ENCODE peak calls at places on chromosomes 4 and X, in six cellular contexts. G, X, K, M, L and A are unnamed samples.

GRCh38 chr4:109590841-109591357 is 30.9 kb downstream of the MCUB start:
- DNase-seq in G (no peak), X (no peak), K (no peak), M (no peak), L (no peak), A (no peak)

GRCh38 chr4:25654971-25655963 is at the start of gene SLC34A2:
- DNase-seq in G (peak; percentile 33), X (no peak), K (no peak), M (no peak), L (no peak), A (no peak)

GRCh38 chrX:8679572-8679971 is 52.4 kb downstream of the ANOS1 start:
- DNase-seq in G (no peak), X (no peak), K (no peak), M (no peak), L (no peak), A (no peak)

GRCh38 chr4:34170941-34171340 is 2073.4 kb downstream of the ARAP2 start:
- DNase-seq in G (no peak), X (peak; percentile 53), K (no peak), M (no peak), L (peak; percentile 30), A (no peak)

GRCh38 chr4:81398379-81398778 is 73.3 kb downstream of the RASGEF1B start:
- DNase-seq in G (no peak), X (no peak), K (no peak), M (no peak), L (no peak), A (no peak)

GRCh38 chr4:48254381-48255072 is 15.1 kb downstream of the TEC start:
- DNase-seq in G (no peak), X (no peak), K (no peak), M (no peak), L (no peak), A (no peak)

GRCh38 chr4:106160560-106160959 is 155.4 kb downstream of the TBCK start:
- DNase-seq in G (no peak), X (no peak), K (no peak), M (no peak), L (no peak), A (no peak)

GRCh38 chrX:22652596-22652995 is 347.2 kb upstream of the DDX53 start:
- DNase-seq in G (peak; percentile 23), X (no peak), K (no peak), M (no peak), L (no peak), A (no peak)

GRCh38 chr4:45679411-45679810 is 444.4 kb downstream of the GABRG1 start:
- DNase-seq in G (no peak), X (no peak), K (no peak), M (no peak), L (no peak), A (no peak)

GRCh38 chrX:40573763-40574162 is 7.0 kb upstream of the ATP6AP2 start:
- DNase-seq in G (no peak), X (no peak), K (no peak), M (no peak), L (no peak), A (no peak)

GRCh38 chr4:6113641-6114040 is 86.7 kb downstream of the JAKMIP1 start:
- DNase-seq in G (no peak), X (no peak), K (no peak), M (no peak), L (no peak), A (no peak)

GRCh38 chr4:13081830-13082229 is 402.3 kb downstream of the RAB28 start:
- DNase-seq in G (no peak), X (no peak), K (no peak), M (no peak), L (no peak), A (no peak)

GRCh38 chr4:168831585-168831918 is 178.5 kb downstream of the CBR4 start:
- DNase-seq in G (peak; percentile 44), X (no peak), K (no peak), M (no peak), L (no peak), A (no peak)

GRCh38 chrX:2552621-2553297 is 52.0 kb upstream of the DHRSX start:
- DNase-seq in G (no peak), X (no peak), K (no peak), M (no peak), L (peak; percentile 22), A (no peak)

GRCh38 chrX:19721726-19722370 is 165.6 kb downstream of the SH3KBP1 start:
- DNase-seq in G (no peak), X (no peak), K (peak; percentile 20), M (no peak), L (no peak), A (no peak)

GRCh38 chr4:53573696-53574095 is 17.6 kb downstream of the LNX1 start:
- DNase-seq in G (no peak), X (no peak), K (no peak), M (no peak), L (no peak), A (no peak)

GRCh38 chrX:41923925-41924693 is 755 bp upstream of the CASK start:
- DNase-seq in G (peak; percentile 25), X (peak; percentile 1), K (peak; percentile 5), M (no peak), L (no peak), A (peak; percentile 4)

GRCh38 chrX:109902665-109903064 is 100.2 kb upstream of the TMEM164 start:
- DNase-seq in G (no peak), X (no peak), K (no peak), M (no peak), L (no peak), A (no peak)

GRCh38 chrX:120253784-120254183 is 3.2 kb downstream of the ZBTB33 start:
- DNase-seq in G (no peak), X (no peak), K (no peak), M (no peak), L (no peak), A (no peak)

GRCh38 chrX:71301195-71301924 is at the start of gene ITGB1BP2:
- DNase-seq in G (no peak), X (no peak), K (no peak), M (no peak), L (no peak), A (no peak)

GRCh38 chr4:1249731-1250526 is 999 bp upstream of the CTBP1 start:
- DNase-seq in G (peak; percentile 13), X (no peak), K (no peak), M (no peak), L (peak; percentile 11), A (no peak)

GRCh38 chrX:19673334-19674040 is 158.2 kb upstream of the MAP3K15 start:
- DNase-seq in G (no peak), X (peak; percentile 80), K (no peak), M (no peak), L (peak; percentile 74), A (peak; percentile 56)

GRCh38 chrX:105820247-105820646 is 2.1 kb upstream of the NRK start:
- DNase-seq in G (no peak), X (no peak), K (no peak), M (no peak), L (no peak), A (no peak)

GRCh38 chr4:2241003-2241402 is 918 bp downstream of the HAUS3 start:
- DNase-seq in G (no peak), X (no peak), K (no peak), M (no peak), L (no peak), A (no peak)

GRCh38 chr4:153153339-153153851 is 50.8 kb upstream of the TRIM2 start:
- DNase-seq in G (peak; percentile 87), X (peak; percentile 22), K (peak; percentile 76), M (peak; percentile 80), L (no peak), A (no peak)

GRCh38 chrX:45006002-45006800 is 133.2 kb downstream of the KDM6A start:
- DNase-seq in G (no peak), X (peak; percentile 51), K (no peak), M (no peak), L (no peak), A (no peak)

GRCh38 chr4:968221-968620 is 5.1 kb downstream of the DGKQ start:
- DNase-seq in G (no peak), X (no peak), K (no peak), M (no peak), L (no peak), A (no peak)

GRCh38 chrX:110037181-110037580 is 34.3 kb downstream of the TMEM164 start:
- DNase-seq in G (no peak), X (no peak), K (no peak), M (no peak), L (no peak), A (no peak)

GRCh38 chr4:154506253-154506652 is 14.7 kb upstream of the DCHS2 start:
- DNase-seq in G (peak; percentile 12), X (peak; percentile 11), K (no peak), M (no peak), L (no peak), A (peak; percentile 20)

GRCh38 chr4:80072607-80073361 is at the start of gene ANTXR2:
- DNase-seq in G (peak; percentile 86), X (peak; percentile 70), K (peak; percentile 58), M (peak; percentile 71), L (peak; percentile 82), A (peak; percentile 85)

GRCh38 chr4:158161561-158162354 is 11.1 kb downstream of the GASK1B start:
- DNase-seq in G (no peak), X (no peak), K (no peak), M (no peak), L (peak; percentile 77), A (no peak)

GRCh38 chr4:24842356-24842755 is 47.0 kb downstream of the SOD3 start:
- DNase-seq in G (no peak), X (no peak), K (no peak), M (no peak), L (no peak), A (no peak)

GRCh38 chrX:47243351-47243750 is 10.5 kb downstream of the USP11 start:
- DNase-seq in G (no peak), X (no peak), K (no peak), M (no peak), L (no peak), A (no peak)

GRCh38 chrX:53048169-53049126 is at the start of gene GPR173:
- DNase-seq in G (peak; percentile 85), X (no peak), K (peak; percentile 76), M (no peak), L (no peak), A (peak; percentile 17)

GRCh38 chr4:55406545-55406944 is 10.8 kb downstream of the TMEM165 start:
- DNase-seq in G (no peak), X (no peak), K (no peak), M (no peak), L (no peak), A (no peak)